ENCODE peak calls at places on chromosomes 6 and 20, in five cellular contexts. J is K562, Z is A549, H is GM12878, K is H1. A is an unnamed sample.

GRCh38 chr20:4555188-4555893 is 166.4 kb upstream of the PRND start:
- DNase-seq in H (no peak), J (no peak), Z (peak), K (no peak), A (no peak)

GRCh38 chr6:110325197-110325596 is 33.0 kb downstream of the METTL24 start:
- DNase-seq in K (no peak), J (no peak), Z (no peak), H (no peak), A (peak)

GRCh38 chr6:52328721-52329120 is 33.2 kb upstream of the PAQR8 start:
- DNase-seq in J (no peak), K (no peak), Z (no peak), H (no peak), A (peak)

GRCh38 chr20:51542033-51542893 is at the start of gene NFATC2:
- DNase-seq in J (peak), K (peak), H (no peak), Z (no peak), A (peak)

GRCh38 chr6:134381926-134382325 is 64.0 kb upstream of the SGK1 start:
- DNase-seq in K (no peak), H (no peak), J (no peak), Z (no peak), A (no peak)

GRCh38 chr6:5191222-5191621 is 69.5 kb downstream of the LYRM4 start:
- DNase-seq in K (no peak), H (no peak), J (no peak), Z (no peak), A (no peak)

GRCh38 chr6:126788961-126789365 is 329.5 kb upstream of the RSPO3 start:
- DNase-seq in H (no peak), J (no peak), Z (no peak), K (no peak), A (no peak)

GRCh38 chr6:11467364-11467763 is 70.2 kb upstream of the TMEM170B start:
- DNase-seq in H (peak), J (no peak), Z (no peak), K (no peak), A (no peak)

GRCh38 chr6:94736231-94736630 is 841.1 kb upstream of the MANEA start:
- DNase-seq in Z (no peak), H (no peak), J (no peak), K (no peak), A (no peak)

DNA sequence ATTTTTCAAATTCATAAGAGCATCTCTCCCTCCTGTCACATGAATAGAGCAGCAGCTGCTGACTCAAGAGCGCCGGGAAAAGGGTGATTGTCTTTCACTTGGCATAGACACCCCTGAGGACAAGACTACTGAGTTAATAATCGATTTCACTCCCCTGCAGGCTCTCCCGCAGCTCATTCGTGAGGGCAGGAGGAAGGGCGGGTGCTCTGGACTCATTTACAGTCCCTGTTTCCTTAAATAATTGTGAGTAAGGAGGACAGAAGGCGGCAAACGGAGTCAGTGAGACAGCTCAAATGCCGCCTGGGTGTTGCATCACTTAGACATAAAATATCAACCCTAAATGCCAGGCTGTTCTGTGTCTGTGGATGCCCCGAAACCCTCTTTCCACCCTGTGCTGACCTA is 21.5 kb downstream of the CFAP61 start:
- DNase-seq in K (no peak), Z (no peak), J (no peak), H (no peak), A (no peak)
- TF ChIP-seq HDAC2 in K (no peak), Z (no peak), J (no peak), H (no peak), A (no peak)

GRCh38 chr6:170190046-170190445 is 100.8 kb downstream of the DLL1 start:
- DNase-seq in Z (no peak), K (no peak), J (no peak), H (no peak), A (no peak)
- TF ChIP-seq EP300 in Z (no peak), K (no peak), J (no peak), H (no peak), A (no peak)

GRCh38 chr6:93677297-93677965 is 258.1 kb upstream of the EPHA7 start:
- DNase-seq in H (no peak), J (no peak), Z (no peak), K (no peak), A (no peak)

GRCh38 chr6:93678841-93679454 is 259.6 kb upstream of the EPHA7 start:
- DNase-seq in Z (no peak), J (no peak), H (no peak), K (no peak), A (no peak)

GRCh38 chr6:93675856-93676255 is 256.5 kb upstream of the EPHA7 start:
- DNase-seq in K (no peak), Z (no peak), J (no peak), H (no peak), A (no peak)

GRCh38 chr6:93676506-93676905 is 257.1 kb upstream of the EPHA7 start:
- DNase-seq in H (no peak), J (no peak), Z (no peak), K (no peak), A (no peak)

DNA sequence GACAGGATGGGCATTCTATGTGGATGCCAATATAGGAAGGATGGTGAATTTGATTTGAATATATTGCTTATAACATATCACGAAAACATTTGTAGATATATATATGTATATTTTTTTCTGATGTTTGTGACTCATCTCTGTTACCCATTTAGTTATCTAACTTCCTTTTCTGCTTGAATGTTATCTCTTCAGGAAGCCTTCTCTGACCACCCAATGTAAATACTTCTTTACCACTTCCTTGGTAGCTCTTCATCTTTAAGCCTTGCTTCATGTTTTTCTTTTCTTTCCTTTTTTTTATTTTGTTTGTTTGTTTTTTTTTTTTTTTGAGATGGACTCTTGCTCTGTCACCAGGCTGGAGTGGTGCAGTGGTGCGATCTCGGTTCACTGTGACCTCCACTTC is 260.5 kb upstream of the EPHA7 start:
- DNase-seq in J (no peak), Z (no peak), H (no peak), K (no peak), A (no peak)
- TF ChIP-seq HDAC2 in J (no peak), Z (no peak), H (no peak), K (no peak), A (no peak)

DNA sequence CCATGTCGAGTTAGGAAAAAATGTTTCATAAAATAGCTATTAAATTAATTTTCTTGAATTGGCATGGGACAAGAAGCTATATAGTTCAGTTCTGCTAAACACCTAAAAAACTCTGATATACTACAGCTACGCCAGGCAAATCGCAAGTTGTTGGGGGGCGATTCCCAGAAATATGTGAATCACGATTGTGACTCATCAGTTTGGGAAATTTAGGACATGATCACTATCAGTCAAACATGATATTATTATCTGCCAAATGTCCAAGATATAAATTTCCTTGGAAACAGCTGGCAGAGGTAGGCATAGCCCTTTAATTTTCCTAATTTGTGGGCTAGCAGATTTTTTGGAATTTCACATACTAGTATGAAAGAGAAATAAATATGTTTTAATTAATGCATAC is 123.6 kb downstream of the ATXN1 start:
- DNase-seq in K (no peak), Z (no peak), H (no peak), J (no peak), A (no peak)
- TF ChIP-seq EP300 in K (no peak), Z (no peak), H (no peak), J (no peak), A (no peak)

GRCh38 chr6:90296346-90297123 is at the start of gene BACH2:
- DNase-seq in K (peak), H (no peak), J (peak), Z (peak), A (peak)
- TF ChIP-seq HDAC2 in K (no peak), H (no peak), J (no peak), Z (no peak), A (no peak)

DNA sequence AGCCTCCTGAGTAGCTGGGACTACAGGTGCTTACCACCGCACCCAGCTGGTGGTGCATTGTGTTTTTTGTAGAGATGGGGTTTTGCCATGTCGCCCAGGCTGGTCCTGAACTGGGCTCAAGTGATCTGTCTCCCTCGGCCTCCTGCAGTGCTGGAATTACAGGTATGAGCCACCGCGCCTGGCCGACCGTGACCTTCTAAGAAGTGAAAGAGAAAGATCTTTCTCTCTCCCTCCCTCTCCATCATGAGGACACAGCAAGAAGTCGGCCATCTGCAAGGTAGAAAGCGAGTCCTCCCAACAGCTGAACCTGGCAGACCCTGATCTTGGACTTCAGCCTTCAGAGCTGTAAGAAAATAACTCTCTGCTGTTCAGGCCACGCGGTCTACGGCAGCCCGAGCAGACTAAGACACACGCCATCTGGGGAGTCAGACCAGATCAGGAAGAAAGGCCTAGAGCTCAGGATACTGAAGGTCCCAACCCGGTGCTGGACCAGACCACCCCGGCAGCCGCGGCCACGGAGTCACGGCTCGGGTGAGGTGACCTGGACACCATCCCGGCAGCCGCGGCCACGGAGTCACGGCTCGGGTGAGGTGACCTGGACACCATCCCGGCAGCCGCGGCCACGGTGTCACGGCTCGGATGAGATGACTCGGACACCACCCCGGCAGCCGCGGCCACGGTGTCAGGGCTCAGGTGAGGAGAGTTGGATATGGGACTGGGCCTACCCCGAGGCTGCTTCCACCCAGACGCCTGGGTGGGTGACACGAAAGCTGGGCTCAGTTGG is 9.6 kb downstream of the GMEB2 start:
- DNase-seq in H (no peak), Z (no peak), K (no peak), J (no peak), A (no peak)
- TF ChIP-seq EP300 in H (no peak), Z (no peak), K (no peak), J (no peak), A (no peak)

DNA sequence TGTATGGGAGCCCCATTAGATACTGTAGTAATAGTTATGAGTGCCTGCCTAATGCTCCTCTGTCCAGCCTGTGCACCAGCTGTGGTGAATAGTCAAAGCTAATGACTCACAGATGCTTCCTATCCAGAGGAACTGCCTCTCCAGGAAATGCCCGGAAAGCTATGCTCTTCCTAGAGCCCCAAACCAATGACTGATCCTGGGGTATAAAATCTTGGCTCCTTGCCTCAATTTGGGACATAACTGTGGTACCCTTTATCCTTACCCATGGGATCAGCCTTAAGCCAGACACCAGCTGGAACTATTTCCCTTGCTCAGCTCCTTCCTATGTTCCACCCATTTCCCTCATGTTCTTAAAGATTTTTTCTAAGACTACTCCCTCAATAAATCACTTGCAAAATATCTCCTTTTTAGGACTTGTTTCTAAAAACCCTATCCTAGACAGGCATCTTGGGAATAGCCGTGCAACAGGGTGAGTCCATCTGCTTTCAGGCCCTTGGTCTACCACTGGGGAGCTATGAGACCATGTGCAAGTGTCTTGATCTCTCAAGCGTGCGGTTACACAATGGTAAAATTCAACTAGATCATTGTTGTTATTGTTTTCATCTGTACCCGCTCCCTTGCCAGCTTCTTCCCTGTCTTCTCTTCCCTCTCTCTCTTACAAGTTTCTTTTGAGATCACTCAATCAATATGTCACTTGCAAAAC is 283.7 kb downstream of the BTBD3 start:
- DNase-seq in K (no peak), Z (no peak), J (no peak), H (no peak), A (no peak)
- TF ChIP-seq HDAC2 in K (no peak), Z (no peak), J (no peak), H (no peak), A (no peak)